ENCODE peak calls at places on chromosomes 16 and 17, in five cellular contexts. One of them, this sample, is unnamed.

GRCh38 chr17:57288034-57288752 is 31.9 kb downstream of the MSI2 start:
- DNase-seq in activated CD4-positive, alpha-beta T cell treated with anti-CD3 and anti-CD28 coated beads for 36 hours: no peak
- DNase-seq in fibroblast of the aortic adventitia: peak; percentile 36
- DNase-seq in putamen: no peak
- DNase-seq in stimulated activated CD4-positive, alpha-beta T cell treated with anti-CD3 and anti-CD28 coated beads, TNF-alpha, amount 100 ng/mL, for 48 hours: no peak
- DNase-seq in this sample: peak; percentile 52

GRCh38 chr17:73304971-73305786 is 6.6 kb downstream of the CDC42EP4 start:
- DNase-seq in activated CD4-positive, alpha-beta T cell treated with anti-CD3 and anti-CD28 coated beads for 36 hours: no peak
- DNase-seq in putamen: no peak
- DNase-seq in fibroblast of the aortic adventitia: peak; percentile 88
- DNase-seq in stimulated activated CD4-positive, alpha-beta T cell treated with anti-CD3 and anti-CD28 coated beads, TNF-alpha, amount 100 ng/mL, for 48 hours: no peak
- DNase-seq in this sample: peak; percentile 83

GRCh38 chr16:1125471-1125870 is 27.4 kb upstream of the CACNA1H start:
- DNase-seq in stimulated activated CD4-positive, alpha-beta T cell treated with anti-CD3 and anti-CD28 coated beads, TNF-alpha, amount 100 ng/mL, for 48 hours: no peak
- DNase-seq in putamen: peak; percentile 68
- DNase-seq in activated CD4-positive, alpha-beta T cell treated with anti-CD3 and anti-CD28 coated beads for 36 hours: peak; percentile 66
- DNase-seq in fibroblast of the aortic adventitia: peak; percentile 10
- DNase-seq in this sample: peak; percentile 13

GRCh38 chr16:13552062-13552959 is 367.6 kb upstream of the ERCC4 start:
- DNase-seq in fibroblast of the aortic adventitia: no peak
- DNase-seq in stimulated activated CD4-positive, alpha-beta T cell treated with anti-CD3 and anti-CD28 coated beads, TNF-alpha, amount 100 ng/mL, for 48 hours: no peak
- DNase-seq in activated CD4-positive, alpha-beta T cell treated with anti-CD3 and anti-CD28 coated beads for 36 hours: no peak
- DNase-seq in putamen: peak; percentile 12
- DNase-seq in this sample: no peak

GRCh38 chr17:38428643-38429371 is 543 bp downstream of the ARHGAP23 start:
- DNase-seq in activated CD4-positive, alpha-beta T cell treated with anti-CD3 and anti-CD28 coated beads for 36 hours: peak; percentile 61
- DNase-seq in stimulated activated CD4-positive, alpha-beta T cell treated with anti-CD3 and anti-CD28 coated beads, TNF-alpha, amount 100 ng/mL, for 48 hours: no peak
- DNase-seq in fibroblast of the aortic adventitia: peak; percentile 61
- DNase-seq in putamen: peak; percentile 89
- DNase-seq in this sample: peak; percentile 64

GRCh38 chr17:70658324-70658723 is 489.0 kb downstream of the KCNJ2 start:
- DNase-seq in activated CD4-positive, alpha-beta T cell treated with anti-CD3 and anti-CD28 coated beads for 36 hours: no peak
- DNase-seq in stimulated activated CD4-positive, alpha-beta T cell treated with anti-CD3 and anti-CD28 coated beads, TNF-alpha, amount 100 ng/mL, for 48 hours: no peak
- DNase-seq in putamen: no peak
- DNase-seq in fibroblast of the aortic adventitia: no peak
- DNase-seq in this sample: no peak

GRCh38 chr16:68249361-68249760 is 4.2 kb downstream of the PLA2G15 start:
- DNase-seq in stimulated activated CD4-positive, alpha-beta T cell treated with anti-CD3 and anti-CD28 coated beads, TNF-alpha, amount 100 ng/mL, for 48 hours: no peak
- DNase-seq in putamen: no peak
- DNase-seq in activated CD4-positive, alpha-beta T cell treated with anti-CD3 and anti-CD28 coated beads for 36 hours: no peak
- DNase-seq in fibroblast of the aortic adventitia: no peak
- DNase-seq in this sample: no peak

GRCh38 chr16:65532218-65532617 is 410.4 kb upstream of the CDH11 start:
- DNase-seq in fibroblast of the aortic adventitia: no peak
- DNase-seq in stimulated activated CD4-positive, alpha-beta T cell treated with anti-CD3 and anti-CD28 coated beads, TNF-alpha, amount 100 ng/mL, for 48 hours: no peak
- DNase-seq in putamen: no peak
- DNase-seq in activated CD4-positive, alpha-beta T cell treated with anti-CD3 and anti-CD28 coated beads for 36 hours: no peak
- DNase-seq in this sample: no peak

GRCh38 chr17:40598928-40599627 is 33.8 kb upstream of the CCR7 start:
- DNase-seq in fibroblast of the aortic adventitia: peak; percentile 12
- DNase-seq in putamen: no peak
- DNase-seq in activated CD4-positive, alpha-beta T cell treated with anti-CD3 and anti-CD28 coated beads for 36 hours: peak; percentile 87
- DNase-seq in stimulated activated CD4-positive, alpha-beta T cell treated with anti-CD3 and anti-CD28 coated beads, TNF-alpha, amount 100 ng/mL, for 48 hours: no peak
- DNase-seq in this sample: peak; percentile 69

GRCh38 chr17:78774956-78775571 is 7.0 kb downstream of the CYTH1 start:
- DNase-seq in fibroblast of the aortic adventitia: peak; percentile 34
- DNase-seq in putamen: no peak
- DNase-seq in activated CD4-positive, alpha-beta T cell treated with anti-CD3 and anti-CD28 coated beads for 36 hours: peak; percentile 86
- DNase-seq in stimulated activated CD4-positive, alpha-beta T cell treated with anti-CD3 and anti-CD28 coated beads, TNF-alpha, amount 100 ng/mL, for 48 hours: peak; percentile 67
- DNase-seq in this sample: no peak

GRCh38 chr17:48637323-48638260 is 11.4 kb upstream of the HOXB9 start:
- DNase-seq in activated CD4-positive, alpha-beta T cell treated with anti-CD3 and anti-CD28 coated beads for 36 hours: no peak
- DNase-seq in putamen: no peak
- DNase-seq in stimulated activated CD4-positive, alpha-beta T cell treated with anti-CD3 and anti-CD28 coated beads, TNF-alpha, amount 100 ng/mL, for 48 hours: no peak
- DNase-seq in fibroblast of the aortic adventitia: peak; percentile 77
- DNase-seq in this sample: peak; percentile 68

GRCh38 chr16:2044541-2044940 is 3.1 kb downstream of the NTHL1 start:
- DNase-seq in activated CD4-positive, alpha-beta T cell treated with anti-CD3 and anti-CD28 coated beads for 36 hours: no peak
- DNase-seq in stimulated activated CD4-positive, alpha-beta T cell treated with anti-CD3 and anti-CD28 coated beads, TNF-alpha, amount 100 ng/mL, for 48 hours: no peak
- DNase-seq in fibroblast of the aortic adventitia: no peak
- DNase-seq in putamen: no peak
- DNase-seq in this sample: no peak

GRCh38 chr16:772959-773358 is 12.4 kb downstream of the MSLN start:
- DNase-seq in activated CD4-positive, alpha-beta T cell treated with anti-CD3 and anti-CD28 coated beads for 36 hours: no peak
- DNase-seq in fibroblast of the aortic adventitia: no peak
- DNase-seq in putamen: no peak
- DNase-seq in stimulated activated CD4-positive, alpha-beta T cell treated with anti-CD3 and anti-CD28 coated beads, TNF-alpha, amount 100 ng/mL, for 48 hours: no peak
- DNase-seq in this sample: no peak

GRCh38 chr17:35257080-35257701 is 14.3 kb downstream of the SLFN5 start:
- DNase-seq in fibroblast of the aortic adventitia: peak; percentile 84
- DNase-seq in putamen: no peak
- DNase-seq in stimulated activated CD4-positive, alpha-beta T cell treated with anti-CD3 and anti-CD28 coated beads, TNF-alpha, amount 100 ng/mL, for 48 hours: no peak
- DNase-seq in activated CD4-positive, alpha-beta T cell treated with anti-CD3 and anti-CD28 coated beads for 36 hours: no peak
- DNase-seq in this sample: peak; percentile 84

GRCh38 chr16:84036982-84037425 is 5.6 kb downstream of the SLC38A8 start:
- DNase-seq in putamen: no peak
- DNase-seq in stimulated activated CD4-positive, alpha-beta T cell treated with anti-CD3 and anti-CD28 coated beads, TNF-alpha, amount 100 ng/mL, for 48 hours: no peak
- DNase-seq in activated CD4-positive, alpha-beta T cell treated with anti-CD3 and anti-CD28 coated beads for 36 hours: no peak
- DNase-seq in fibroblast of the aortic adventitia: no peak
- DNase-seq in this sample: no peak

GRCh38 chr17:78300962-78301820 is 58.7 kb downstream of the SOCS3 start:
- DNase-seq in activated CD4-positive, alpha-beta T cell treated with anti-CD3 and anti-CD28 coated beads for 36 hours: no peak
- DNase-seq in putamen: no peak
- DNase-seq in stimulated activated CD4-positive, alpha-beta T cell treated with anti-CD3 and anti-CD28 coated beads, TNF-alpha, amount 100 ng/mL, for 48 hours: no peak
- DNase-seq in fibroblast of the aortic adventitia: no peak
- DNase-seq in this sample: peak; percentile 31

GRCh38 chr16:48408688-48409087 is 23.5 kb upstream of the SIAH1 start:
- DNase-seq in stimulated activated CD4-positive, alpha-beta T cell treated with anti-CD3 and anti-CD28 coated beads, TNF-alpha, amount 100 ng/mL, for 48 hours: no peak
- DNase-seq in activated CD4-positive, alpha-beta T cell treated with anti-CD3 and anti-CD28 coated beads for 36 hours: no peak
- DNase-seq in fibroblast of the aortic adventitia: peak; percentile 45
- DNase-seq in putamen: no peak
- DNase-seq in this sample: peak; percentile 91

GRCh38 chr17:50660042-50660886 is 25.6 kb downstream of the ABCC3 start:
- DNase-seq in fibroblast of the aortic adventitia: peak; percentile 32
- DNase-seq in putamen: no peak
- DNase-seq in activated CD4-positive, alpha-beta T cell treated with anti-CD3 and anti-CD28 coated beads for 36 hours: no peak
- DNase-seq in stimulated activated CD4-positive, alpha-beta T cell treated with anti-CD3 and anti-CD28 coated beads, TNF-alpha, amount 100 ng/mL, for 48 hours: no peak
- DNase-seq in this sample: no peak

GRCh38 chr16:79139799-79140198 is 460.7 kb downstream of the MAF start:
- DNase-seq in fibroblast of the aortic adventitia: no peak
- DNase-seq in stimulated activated CD4-positive, alpha-beta T cell treated with anti-CD3 and anti-CD28 coated beads, TNF-alpha, amount 100 ng/mL, for 48 hours: no peak
- DNase-seq in activated CD4-positive, alpha-beta T cell treated with anti-CD3 and anti-CD28 coated beads for 36 hours: no peak
- DNase-seq in putamen: no peak
- DNase-seq in this sample: no peak

GRCh38 chr17:6487243-6488007 is 43.2 kb downstream of the PIMREG start:
- DNase-seq in fibroblast of the aortic adventitia: no peak
- DNase-seq in putamen: no peak
- DNase-seq in activated CD4-positive, alpha-beta T cell treated with anti-CD3 and anti-CD28 coated beads for 36 hours: no peak
- DNase-seq in stimulated activated CD4-positive, alpha-beta T cell treated with anti-CD3 and anti-CD28 coated beads, TNF-alpha, amount 100 ng/mL, for 48 hours: no peak
- DNase-seq in this sample: no peak

GRCh38 chr17:74599023-74599399 is 6.9 kb upstream of the CD300LD start:
- DNase-seq in stimulated activated CD4-positive, alpha-beta T cell treated with anti-CD3 and anti-CD28 coated beads, TNF-alpha, amount 100 ng/mL, for 48 hours: no peak
- DNase-seq in activated CD4-positive, alpha-beta T cell treated with anti-CD3 and anti-CD28 coated beads for 36 hours: no peak
- DNase-seq in fibroblast of the aortic adventitia: no peak
- DNase-seq in putamen: peak; percentile 7
- DNase-seq in this sample: no peak

GRCh38 chr16:57612494-57612893 is 15.9 kb upstream of the ADGRG1 start:
- DNase-seq in putamen: no peak
- DNase-seq in activated CD4-positive, alpha-beta T cell treated with anti-CD3 and anti-CD28 coated beads for 36 hours: no peak
- DNase-seq in stimulated activated CD4-positive, alpha-beta T cell treated with anti-CD3 and anti-CD28 coated beads, TNF-alpha, amount 100 ng/mL, for 48 hours: no peak
- DNase-seq in fibroblast of the aortic adventitia: no peak
- DNase-seq in this sample: no peak

GRCh38 chr16:87541004-87541881 is 48.4 kb upstream of the ZCCHC14 start:
- DNase-seq in stimulated activated CD4-positive, alpha-beta T cell treated with anti-CD3 and anti-CD28 coated beads, TNF-alpha, amount 100 ng/mL, for 48 hours: no peak
- DNase-seq in activated CD4-positive, alpha-beta T cell treated with anti-CD3 and anti-CD28 coated beads for 36 hours: no peak
- DNase-seq in putamen: no peak
- DNase-seq in fibroblast of the aortic adventitia: peak; percentile 61
- DNase-seq in this sample: peak; percentile 72

GRCh38 chr17:82412535-82413520 is 5.3 kb upstream of the HEXD start:
- DNase-seq in activated CD4-positive, alpha-beta T cell treated with anti-CD3 and anti-CD28 coated beads for 36 hours: no peak
- DNase-seq in fibroblast of the aortic adventitia: no peak
- DNase-seq in stimulated activated CD4-positive, alpha-beta T cell treated with anti-CD3 and anti-CD28 coated beads, TNF-alpha, amount 100 ng/mL, for 48 hours: no peak
- DNase-seq in putamen: no peak
- DNase-seq in this sample: no peak

GRCh38 chr16:65062736-65063583 is 58.9 kb downstream of the CDH11 start:
- DNase-seq in fibroblast of the aortic adventitia: no peak
- DNase-seq in stimulated activated CD4-positive, alpha-beta T cell treated with anti-CD3 and anti-CD28 coated beads, TNF-alpha, amount 100 ng/mL, for 48 hours: no peak
- DNase-seq in putamen: no peak
- DNase-seq in activated CD4-positive, alpha-beta T cell treated with anti-CD3 and anti-CD28 coated beads for 36 hours: no peak
- DNase-seq in this sample: peak; percentile 81

GRCh38 chr16:55759983-55760664 is 72.8 kb downstream of the CES1 start:
- DNase-seq in putamen: no peak
- DNase-seq in stimulated activated CD4-positive, alpha-beta T cell treated with anti-CD3 and anti-CD28 coated beads, TNF-alpha, amount 100 ng/mL, for 48 hours: no peak
- DNase-seq in fibroblast of the aortic adventitia: no peak
- DNase-seq in activated CD4-positive, alpha-beta T cell treated with anti-CD3 and anti-CD28 coated beads for 36 hours: no peak
- DNase-seq in this sample: no peak

GRCh38 chr17:4721203-4722135 is 9.8 kb upstream of the MED11 start:
- DNase-seq in stimulated activated CD4-positive, alpha-beta T cell treated with anti-CD3 and anti-CD28 coated beads, TNF-alpha, amount 100 ng/mL, for 48 hours: no peak
- DNase-seq in activated CD4-positive, alpha-beta T cell treated with anti-CD3 and anti-CD28 coated beads for 36 hours: no peak
- DNase-seq in putamen: no peak
- DNase-seq in fibroblast of the aortic adventitia: peak; percentile 73
- DNase-seq in this sample: peak; percentile 39

GRCh38 chr16:63876096-63876495 is 1245.8 kb downstream of the CDH11 start:
- DNase-seq in stimulated activated CD4-positive, alpha-beta T cell treated with anti-CD3 and anti-CD28 coated beads, TNF-alpha, amount 100 ng/mL, for 48 hours: no peak
- DNase-seq in activated CD4-positive, alpha-beta T cell treated with anti-CD3 and anti-CD28 coated beads for 36 hours: no peak
- DNase-seq in fibroblast of the aortic adventitia: no peak
- DNase-seq in putamen: no peak
- DNase-seq in this sample: no peak

GRCh38 chr16:80974649-80975376 is 31.9 kb downstream of the CMC2 start:
- DNase-seq in activated CD4-positive, alpha-beta T cell treated with anti-CD3 and anti-CD28 coated beads for 36 hours: no peak
- DNase-seq in stimulated activated CD4-positive, alpha-beta T cell treated with anti-CD3 and anti-CD28 coated beads, TNF-alpha, amount 100 ng/mL, for 48 hours: no peak
- DNase-seq in putamen: no peak
- DNase-seq in fibroblast of the aortic adventitia: peak; percentile 9
- DNase-seq in this sample: peak; percentile 10

GRCh38 chr16:75555213-75555706 is 792 bp downstream of the TMEM231 start:
- DNase-seq in fibroblast of the aortic adventitia: peak; percentile 87
- DNase-seq in activated CD4-positive, alpha-beta T cell treated with anti-CD3 and anti-CD28 coated beads for 36 hours: peak; percentile 42
- DNase-seq in stimulated activated CD4-positive, alpha-beta T cell treated with anti-CD3 and anti-CD28 coated beads, TNF-alpha, amount 100 ng/mL, for 48 hours: no peak
- DNase-seq in putamen: peak; percentile 86
- DNase-seq in this sample: peak; percentile 89

GRCh38 chr17:77882481-77883212 is 75.9 kb upstream of the TNRC6C start:
- DNase-seq in stimulated activated CD4-positive, alpha-beta T cell treated with anti-CD3 and anti-CD28 coated beads, TNF-alpha, amount 100 ng/mL, for 48 hours: peak; percentile 64
- DNase-seq in activated CD4-positive, alpha-beta T cell treated with anti-CD3 and anti-CD28 coated beads for 36 hours: peak; percentile 90
- DNase-seq in fibroblast of the aortic adventitia: peak; percentile 95
- DNase-seq in putamen: peak; percentile 53
- DNase-seq in this sample: peak; percentile 88

GRCh38 chr17:77273397-77274136 is 132.8 kb downstream of the SEC14L1 start:
- DNase-seq in activated CD4-positive, alpha-beta T cell treated with anti-CD3 and anti-CD28 coated beads for 36 hours: no peak
- DNase-seq in fibroblast of the aortic adventitia: no peak
- DNase-seq in stimulated activated CD4-positive, alpha-beta T cell treated with anti-CD3 and anti-CD28 coated beads, TNF-alpha, amount 100 ng/mL, for 48 hours: no peak
- DNase-seq in putamen: no peak
- DNase-seq in this sample: no peak

GRCh38 chr17:10013360-10014112 is 108.5 kb upstream of the RCVRN start:
- DNase-seq in stimulated activated CD4-positive, alpha-beta T cell treated with anti-CD3 and anti-CD28 coated beads, TNF-alpha, amount 100 ng/mL, for 48 hours: no peak
- DNase-seq in fibroblast of the aortic adventitia: peak; percentile 15
- DNase-seq in putamen: no peak
- DNase-seq in activated CD4-positive, alpha-beta T cell treated with anti-CD3 and anti-CD28 coated beads for 36 hours: no peak
- DNase-seq in this sample: peak; percentile 32

GRCh38 chr16:46736695-46737094 is 11.4 kb downstream of the MYLK3 start:
- DNase-seq in putamen: no peak
- DNase-seq in fibroblast of the aortic adventitia: no peak
- DNase-seq in activated CD4-positive, alpha-beta T cell treated with anti-CD3 and anti-CD28 coated beads for 36 hours: no peak
- DNase-seq in stimulated activated CD4-positive, alpha-beta T cell treated with anti-CD3 and anti-CD28 coated beads, TNF-alpha, amount 100 ng/mL, for 48 hours: no peak
- DNase-seq in this sample: no peak

GRCh38 chr17:4931974-4932373 is at the start of gene GP1BA:
- DNase-seq in stimulated activated CD4-positive, alpha-beta T cell treated with anti-CD3 and anti-CD28 coated beads, TNF-alpha, amount 100 ng/mL, for 48 hours: no peak
- DNase-seq in activated CD4-positive, alpha-beta T cell treated with anti-CD3 and anti-CD28 coated beads for 36 hours: no peak
- DNase-seq in putamen: no peak
- DNase-seq in fibroblast of the aortic adventitia: no peak
- DNase-seq in this sample: no peak

GRCh38 chr16:4428500-4428899 is 2.8 kb downstream of the DNAJA3 start:
- DNase-seq in activated CD4-positive, alpha-beta T cell treated with anti-CD3 and anti-CD28 coated beads for 36 hours: no peak
- DNase-seq in putamen: no peak
- DNase-seq in fibroblast of the aortic adventitia: no peak
- DNase-seq in stimulated activated CD4-positive, alpha-beta T cell treated with anti-CD3 and anti-CD28 coated beads, TNF-alpha, amount 100 ng/mL, for 48 hours: no peak
- DNase-seq in this sample: no peak

This sample was measured in fibroblast of lung.